ENCODE peak calls at places on chromosome 16, in six cellular contexts. Q is Caco-2; Y is HCT116; I is mucosa of descending colon; F is CD8-positive, alpha-beta T cell; R is heart right ventricle. U is an unnamed sample.

GRCh38 chr16:53090591-53091507 is 36.1 kb downstream of the CHD9 start:
- DNase-seq in Q (no peak), F (no peak), R (peak), Y (no peak), I (peak), U (peak)

GRCh38 chr16:80938035-80938927 is 68.4 kb downstream of the CMC2 start:
- DNase-seq in F (no peak), R (no peak), Q (peak), I (no peak), Y (peak), U (no peak)

GRCh38 chr16:66551362-66551761 is 1.0 kb upstream of the CKLF start:
- DNase-seq in Y (peak), I (peak), Q (peak), F (peak), R (no peak), U (peak)

GRCh38 chr16:23914935-23915549 is 79.3 kb downstream of the PRKCB start:
- DNase-seq in Y (no peak), F (no peak), Q (no peak), R (no peak), I (no peak), U (no peak)

GRCh38 chr16:85778873-85779272 is 20.5 kb downstream of the EMC8 start:
- DNase-seq in Q (no peak), R (no peak), Y (no peak), I (no peak), F (no peak), U (no peak)

GRCh38 chr16:1870365-1871082 is 1.4 kb downstream of the MEIOB start:
- DNase-seq in R (no peak), I (no peak), Y (peak), F (no peak), Q (no peak), U (no peak)

GRCh38 chr16:14449790-14450463 is 180.1 kb downstream of the PARN start:
- DNase-seq in Y (no peak), Q (no peak), I (no peak), R (no peak), F (no peak), U (no peak)

GRCh38 chr16:10314811-10315210 is 71.0 kb upstream of the ATF7IP2 start:
- DNase-seq in I (no peak), F (no peak), Q (no peak), R (no peak), Y (no peak), U (no peak)

GRCh38 chr16:79211581-79211980 is 389.0 kb downstream of the MAF start:
- DNase-seq in F (no peak), Q (no peak), Y (no peak), I (no peak), R (no peak), U (no peak)

GRCh38 chr16:51433597-51433996 is 282.5 kb upstream of the SALL1 start:
- DNase-seq in I (no peak), R (no peak), Q (no peak), F (no peak), Y (no peak), U (no peak)

GRCh38 chr16:48373258-48374050 is 11.8 kb downstream of the SIAH1 start:
- DNase-seq in Q (no peak), F (no peak), R (no peak), Y (no peak), I (no peak), U (no peak)

GRCh38 chr16:84614075-84614474 is 3.8 kb downstream of the COTL1 start:
- DNase-seq in Q (no peak), F (no peak), Y (no peak), I (no peak), R (no peak), U (no peak)

GRCh38 chr16:5604770-5605169 is 507.2 kb upstream of the EEF2KMT start:
- DNase-seq in I (no peak), F (no peak), R (no peak), Y (peak), Q (no peak), U (no peak)

GRCh38 chr16:85003723-85004586 is 7.4 kb downstream of the ZDHHC7 start:
- DNase-seq in Q (no peak), R (no peak), Y (no peak), I (no peak), F (no peak), U (no peak)

GRCh38 chr16:11098601-11099377 is 154.4 kb downstream of the CLEC16A start:
- DNase-seq in I (no peak), Q (no peak), Y (no peak), R (no peak), F (no peak), U (no peak)

GRCh38 chr16:15689290-15689689 is 39.2 kb downstream of the NDE1 start:
- DNase-seq in Y (no peak), F (no peak), I (no peak), R (no peak), Q (no peak), U (no peak)

GRCh38 chr16:73329363-73330306 is 281.7 kb upstream of the ZFHX3 start:
- DNase-seq in Y (no peak), F (no peak), I (no peak), Q (peak), R (no peak), U (no peak)

GRCh38 chr16:72198021-72198420 is 26.1 kb upstream of the PMFBP1 start:
- DNase-seq in R (no peak), I (no peak), Q (no peak), Y (no peak), F (no peak), U (peak)

GRCh38 chr16:77885596-77886295 is 97.4 kb downstream of the VAT1L start:
- DNase-seq in R (no peak), Y (no peak), I (no peak), Q (no peak), F (no peak), U (no peak)

GRCh38 chr16:69417537-69418199 is 6.8 kb upstream of the CYB5B start:
- DNase-seq in I (no peak), Y (no peak), Q (peak), R (no peak), F (no peak), U (no peak)

GRCh38 chr16:10981697-10982216 is 37.4 kb downstream of the CLEC16A start:
- DNase-seq in I (no peak), F (no peak), Y (peak), R (no peak), Q (peak), U (peak)

GRCh38 chr16:2765462-2766404 is 11.3 kb downstream of the ELOB start:
- DNase-seq in F (no peak), Y (no peak), R (no peak), I (peak), Q (no peak), U (no peak)

GRCh38 chr16:51306116-51306515 is 155.0 kb upstream of the SALL1 start:
- DNase-seq in R (no peak), Q (no peak), F (no peak), Y (no peak), I (no peak), U (no peak)

GRCh38 chr16:11684231-11685025 is 16.2 kb downstream of the SNN start:
- DNase-seq in R (no peak), F (no peak), I (no peak), Y (no peak), Q (no peak), U (no peak)

GRCh38 chr16:19883296-19883951 is 1.2 kb downstream of the GPRC5B start:
- DNase-seq in F (no peak), Q (no peak), Y (no peak), R (peak), I (peak), U (peak)

GRCh38 chr16:55033225-55034156 is 102.8 kb downstream of the IRX5 start:
- DNase-seq in F (no peak), Q (no peak), I (no peak), R (no peak), Y (no peak), U (no peak)

GRCh38 chr16:85027968-85028637 is 508 bp downstream of the KIAA0513 start:
- DNase-seq in Q (no peak), F (no peak), R (no peak), Y (no peak), I (peak), U (peak)

GRCh38 chr16:9139965-9140364 is 48.5 kb downstream of the HAPSTR1 start:
- DNase-seq in I (no peak), R (no peak), Y (peak), F (no peak), Q (peak), U (no peak)

GRCh38 chr16:23129686-23130085 is 19.6 kb downstream of the USP31 start:
- DNase-seq in F (no peak), I (no peak), Q (no peak), R (no peak), Y (no peak), U (no peak)

GRCh38 chr16:11586856-11587642 is at the start of gene LITAF:
- DNase-seq in I (peak), Y (no peak), Q (peak), F (peak), R (peak), U (peak)

GRCh38 chr16:46822270-46822669 is 8.7 kb downstream of the C16orf87 start:
- DNase-seq in F (no peak), R (no peak), Q (no peak), I (no peak), Y (no peak), U (no peak)

GRCh38 chr16:14013571-14014283 is 57.4 kb upstream of the MRTFB start:
- DNase-seq in Y (no peak), R (no peak), Q (no peak), F (no peak), I (no peak), U (no peak)

GRCh38 chr16:88560722-88561484 is 9.3 kb upstream of the ZC3H18 start:
- DNase-seq in R (no peak), Y (no peak), Q (no peak), F (no peak), I (no peak), U (no peak)

GRCh38 chr16:88617268-88618031 is 20.9 kb upstream of the IL17C start:
- DNase-seq in Q (no peak), Y (no peak), I (peak), R (no peak), F (no peak), U (no peak)

DNA sequence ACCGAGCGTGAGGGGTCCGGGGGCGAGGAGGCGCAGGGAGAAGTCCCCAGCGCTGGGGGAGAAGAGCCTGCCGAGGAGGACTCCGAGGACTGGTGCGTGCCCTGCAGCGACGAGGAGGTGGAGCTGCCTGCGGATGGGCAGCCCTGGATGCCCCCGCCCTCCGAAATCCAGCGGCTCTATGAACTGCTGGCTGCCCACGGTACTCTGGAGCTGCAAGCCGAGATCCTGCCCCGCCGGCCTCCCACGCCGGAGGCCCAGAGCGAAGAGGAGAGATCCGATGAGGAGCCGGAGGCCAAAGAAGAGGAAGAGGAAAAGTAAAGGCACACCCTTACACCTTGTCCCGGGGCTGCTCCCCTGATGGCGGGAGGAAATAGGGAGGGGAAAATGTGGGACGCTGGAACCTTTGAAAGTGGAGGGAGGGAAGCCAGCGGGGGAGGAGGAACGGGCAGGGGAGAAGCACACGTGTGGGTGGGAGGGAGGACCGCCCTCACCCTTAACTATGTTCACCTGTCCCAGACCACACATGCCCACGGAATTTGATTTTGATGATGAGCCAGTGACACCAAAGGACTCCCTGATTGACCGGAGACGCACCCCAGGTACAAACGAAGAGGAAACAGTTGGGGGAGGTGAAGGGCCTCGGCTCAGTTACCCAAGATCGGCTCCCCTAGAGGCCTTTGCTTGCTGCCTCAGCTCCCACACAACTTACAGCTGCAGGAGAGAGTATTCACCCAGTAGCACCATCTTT is 916 bp downstream of the PAGR1 start:
- DNase-seq in I (peak), R (peak), Y (no peak), F (peak), Q (peak), U (peak)
- TF ChIP-seq CTCF in I (no peak), R (no peak), Y (no peak), F (no peak), Q (peak), U (no peak)

DNA sequence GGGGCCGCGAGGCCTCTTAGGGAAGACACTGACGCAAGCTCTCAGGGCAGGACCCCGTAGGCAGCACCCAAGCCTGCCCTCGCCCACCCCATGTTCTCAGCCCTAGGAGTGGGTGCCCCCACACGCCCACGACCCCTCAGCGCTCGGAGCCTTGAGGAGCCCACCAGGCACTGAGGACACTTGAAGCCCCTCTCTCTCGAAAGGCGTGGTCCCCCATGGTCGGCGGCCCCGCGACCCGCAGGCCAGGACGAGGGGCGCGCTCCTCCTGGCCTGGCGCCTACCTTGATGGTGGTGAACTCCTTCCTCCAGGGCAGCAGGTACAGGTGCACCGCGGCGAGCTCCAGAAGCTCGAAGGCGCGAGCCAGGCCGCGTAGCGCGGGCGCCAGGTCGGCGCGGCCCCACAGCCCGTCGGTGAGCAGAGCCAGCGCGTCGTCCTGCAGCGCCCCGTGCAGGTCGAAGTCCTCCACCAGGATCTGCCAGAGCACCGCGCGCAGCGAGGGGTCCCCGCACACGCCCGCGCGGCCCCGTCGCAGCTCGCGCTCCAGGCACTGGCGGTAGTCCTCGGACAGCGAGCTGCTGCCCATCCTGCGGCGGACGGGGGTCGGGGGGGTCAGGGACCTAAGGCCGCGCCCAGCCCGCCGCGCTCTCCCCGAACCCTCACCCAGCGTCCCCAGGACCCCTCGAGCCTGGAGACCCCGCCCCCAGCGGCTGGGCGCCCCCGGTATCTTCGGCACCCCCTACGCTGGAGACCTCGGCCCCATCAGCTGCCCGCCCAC is 668 bp downstream of the SPATA2L start:
- DNase-seq in I (peak), Q (peak), F (peak), Y (no peak), R (no peak), U (peak)
- TF ChIP-seq CTCF in I (no peak), Q (peak), F (peak), Y (no peak), R (no peak), U (peak)

GRCh38 chr16:29950806-29951461 is 10.9 kb upstream of the TMEM219 start:
- DNase-seq in R (no peak), I (no peak), Q (no peak), F (no peak), Y (no peak), U (no peak)

GRCh38 chr16:29947897-29948296 is 14.0 kb upstream of the TMEM219 start:
- DNase-seq in F (no peak), Q (no peak), R (no peak), Y (no peak), I (no peak), U (no peak)

GRCh38 chr16:29951966-29952365 is 9.9 kb upstream of the TMEM219 start:
- DNase-seq in I (no peak), Q (no peak), F (no peak), Y (no peak), R (no peak), U (no peak)
- TF ChIP-seq CTCF in I (no peak), Q (no peak), F (no peak), Y (no peak), R (no peak), U (peak)

GRCh38 chr16:67672739-67673662 is 6.4 kb downstream of the C16orf86 start:
- DNase-seq in R (peak), F (no peak), Y (peak), I (peak), Q (peak), U (peak)
- TF ChIP-seq CTCF in R (peak), F (peak), Y (peak), I (peak), Q (peak), U (peak)

GRCh38 chr16:746637-747036 is 5.8 kb upstream of the CIAO3 start:
- DNase-seq in Y (no peak), R (no peak), Q (no peak), F (no peak), I (no peak), U (no peak)

GRCh38 chr16:741986-742629 is 1.3 kb upstream of the CIAO3 start:
- DNase-seq in I (no peak), F (no peak), Y (no peak), R (no peak), Q (no peak), U (no peak)

GRCh38 chr16:745739-746138 is 4.9 kb upstream of the CIAO3 start:
- DNase-seq in F (no peak), Q (no peak), I (peak), Y (no peak), R (no peak), U (no peak)

GRCh38 chr16:740764-741505 is at the start of gene CIAO3:
- DNase-seq in R (peak), Q (peak), I (peak), Y (peak), F (peak), U (peak)

GRCh38 chr16:743794-744500 is 3.1 kb upstream of the CIAO3 start:
- DNase-seq in I (no peak), Q (no peak), Y (no peak), R (no peak), F (no peak), U (no peak)
- TF ChIP-seq CTCF in I (no peak), Q (peak), Y (no peak), R (no peak), F (no peak), U (peak)

GRCh38 chr16:65422934-65423333 is 301.1 kb upstream of the CDH11 start:
- DNase-seq in Y (no peak), F (no peak), Q (no peak), I (no peak), R (peak), U (no peak)
- TF ChIP-seq CTCF in Y (no peak), F (no peak), Q (no peak), I (no peak), R (no peak), U (no peak)

DNA sequence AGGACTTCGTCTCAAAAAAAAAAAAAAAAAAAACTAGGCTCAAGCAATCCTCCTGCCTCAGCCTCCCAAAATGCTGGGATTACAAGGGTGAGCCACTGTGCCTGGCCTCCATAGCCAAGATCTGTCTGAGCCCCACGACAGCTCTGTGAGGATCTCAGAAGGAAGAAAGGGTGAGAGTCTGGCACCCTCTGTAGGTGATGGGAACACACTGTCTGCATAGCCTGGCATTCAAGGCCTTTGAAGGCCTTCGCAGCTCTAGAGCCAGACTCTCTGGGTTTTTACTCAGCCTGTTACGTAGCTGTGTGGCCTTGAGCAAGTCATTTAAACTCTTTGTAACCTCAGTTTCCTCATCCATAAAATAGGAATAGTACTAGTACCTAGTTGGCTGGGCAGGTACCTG is 6.3 kb upstream of the XPO6 start:
- DNase-seq in F (peak), Y (peak), R (no peak), I (no peak), Q (peak), U (no peak)
- TF ChIP-seq CTCF in F (peak), Y (peak), R (peak), I (no peak), Q (peak), U (no peak)

DNA sequence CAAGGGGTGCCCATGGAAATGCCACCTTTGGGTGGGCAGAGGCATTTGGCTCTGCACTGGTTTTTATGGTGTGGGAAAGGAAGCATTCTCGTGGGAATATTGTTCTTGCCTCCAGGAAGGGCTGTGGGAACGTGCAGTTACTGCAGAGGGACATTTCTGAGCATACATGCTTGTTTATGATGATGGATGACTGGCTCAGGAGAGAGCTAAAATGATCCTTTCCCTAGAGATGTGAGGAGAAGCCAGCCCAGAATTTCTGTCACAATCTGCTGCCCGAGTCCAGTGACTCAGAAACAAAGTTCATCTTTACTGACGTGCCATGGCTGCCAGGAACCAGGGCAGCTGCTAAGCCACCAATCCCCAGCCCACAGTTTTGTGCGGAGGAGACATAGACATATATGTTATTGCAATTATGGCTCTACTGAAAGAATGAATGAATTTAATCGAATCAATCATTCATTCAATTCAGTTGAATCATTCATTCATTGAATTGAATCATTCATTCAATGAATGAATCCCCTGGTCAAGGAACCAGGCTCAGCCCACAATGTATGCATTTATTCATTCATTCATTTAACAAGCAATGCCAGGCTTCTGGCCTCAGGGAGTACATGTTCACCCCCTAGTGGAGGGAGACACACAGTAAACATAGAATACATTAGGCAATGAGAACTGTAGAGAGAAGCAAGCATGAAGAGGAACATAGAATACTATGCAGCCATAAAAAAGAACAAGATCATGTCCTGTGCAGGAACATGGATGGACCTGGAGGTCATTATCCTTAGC is 414.4 kb upstream of the HSBP1 start:
- DNase-seq in Q (no peak), F (no peak), I (no peak), R (no peak), Y (no peak), U (no peak)
- TF ChIP-seq CTCF in Q (no peak), F (no peak), I (no peak), R (no peak), Y (no peak), U (no peak)